ENCODE peak calls at places on chromosomes 12 and 14, in four cellular contexts. I, O, T and Z are unnamed samples.

GRCh38 chr12:12240671-12241345 is 26.0 kb downstream of the LRP6 start:
- DNase-seq in I (no peak), O (peak; percentile 66), T (no peak), Z (peak; percentile 22)

GRCh38 chr12:122449317-122449716 is 26.8 kb upstream of the CLIP1 start:
- DNase-seq in I (peak; percentile 22), O (peak; percentile 95), T (no peak), Z (peak; percentile 38)

GRCh38 chr14:92666251-92666650 is 82.2 kb downstream of the LGMN start:
- DNase-seq in I (no peak), O (no peak), T (no peak), Z (no peak)

GRCh38 chr14:51780006-51780692 is 80.3 kb upstream of the GNG2 start:
- DNase-seq in I (peak; percentile 50), O (peak; percentile 59), T (peak; percentile 21), Z (peak; percentile 67)

GRCh38 chr12:132130690-132131089 is 13.4 kb downstream of the DDX51 start:
- DNase-seq in I (no peak), O (no peak), T (no peak), Z (no peak)

GRCh38 chr12:41462312-41462711 is 274.2 kb downstream of the PDZRN4 start:
- DNase-seq in I (no peak), O (no peak), T (no peak), Z (no peak)

GRCh38 chr14:75612157-75612556 is 33.7 kb downstream of the FLVCR2 start:
- DNase-seq in I (no peak), O (no peak), T (no peak), Z (no peak)

GRCh38 chr12:104956870-104957301 is 1.2 kb downstream of the SLC41A2 start:
- DNase-seq in I (no peak), O (peak; percentile 24), T (no peak), Z (no peak)

GRCh38 chr12:685388-685787 is 22.1 kb upstream of the NINJ2 start:
- DNase-seq in I (no peak), O (peak; percentile 28), T (peak; percentile 88), Z (peak; percentile 77)

GRCh38 chr14:56199976-56200577 is 81.9 kb downstream of the PELI2 start:
- DNase-seq in I (no peak), O (peak; percentile 35), T (peak; percentile 26), Z (no peak)

GRCh38 chr14:99758121-99758871 is 34.9 kb upstream of the EML1 start:
- DNase-seq in I (no peak), O (peak; percentile 96), T (no peak), Z (peak; percentile 84)

GRCh38 chr12:6915023-6915788 is 826 bp downstream of the ENO2 start:
- DNase-seq in I (peak; percentile 84), O (no peak), T (no peak), Z (no peak)

GRCh38 chr12:6697584-6698351 is 2.8 kb downstream of the PIANP start:
- DNase-seq in I (peak; percentile 64), O (peak; percentile 64), T (no peak), Z (peak; percentile 58)

GRCh38 chr14:99568567-99569560 is 35.1 kb downstream of the CCDC85C start:
- DNase-seq in I (peak; percentile 67), O (peak; percentile 63), T (no peak), Z (peak; percentile 25)

GRCh38 chr14:52010173-52010693 is 20.9 kb downstream of the RTRAF start:
- DNase-seq in I (no peak), O (no peak), T (no peak), Z (no peak)

GRCh38 chr14:22426711-22427110 is 162.3 kb downstream of the DAD1 start:
- DNase-seq in I (no peak), O (no peak), T (no peak), Z (no peak)

GRCh38 chr12:65886996-65887395 is 62.7 kb downstream of the HMGA2 start:
- DNase-seq in I (no peak), O (peak; percentile 48), T (no peak), Z (peak; percentile 51)

GRCh38 chr14:35303149-35303548 is 11.0 kb downstream of the PSMA6 start:
- DNase-seq in I (no peak), O (no peak), T (no peak), Z (no peak)

GRCh38 chr12:91154131-91154530 is 28.5 kb downstream of the DCN start:
- DNase-seq in I (no peak), O (no peak), T (no peak), Z (no peak)

GRCh38 chr14:49982522-49982951 is 89.7 kb downstream of the ARF6 start:
- DNase-seq in I (no peak), O (peak; percentile 96), T (no peak), Z (peak; percentile 87)

GRCh38 chr12:1799882-1800645 is 20.3 kb upstream of the LRTM2 start:
- DNase-seq in I (no peak), O (no peak), T (no peak), Z (no peak)

GRCh38 chr12:1171657-1172056 is 180.6 kb downstream of the ERC1 start:
- DNase-seq in I (peak; percentile 35), O (no peak), T (no peak), Z (peak; percentile 94)

GRCh38 chr12:1915082-1915968 is 3.1 kb downstream of the CACNA2D4 start:
- DNase-seq in I (peak; percentile 48), O (no peak), T (no peak), Z (no peak)

GRCh38 chr12:40117818-40118217 is 11.9 kb upstream of the SLC2A13 start:
- DNase-seq in I (no peak), O (no peak), T (peak; percentile 51), Z (no peak)

GRCh38 chr14:61140872-61141271 is 140.3 kb downstream of the TMEM30B start:
- DNase-seq in I (no peak), O (peak; percentile 96), T (no peak), Z (no peak)

GRCh38 chr12:90085491-90086274 is 377.0 kb upstream of the ATP2B1 start:
- DNase-seq in I (no peak), O (peak; percentile 82), T (no peak), Z (no peak)

GRCh38 chr12:67939611-67940010 is 49.6 kb upstream of the IFNG-AS1 start:
- DNase-seq in I (no peak), O (no peak), T (no peak), Z (no peak)

GRCh38 chr12:131783915-131784541 is 44.2 kb upstream of the MMP17 start:
- DNase-seq in I (peak; percentile 35), O (peak; percentile 86), T (peak; percentile 60), Z (no peak)

GRCh38 chr12:124188561-124189405 is 106.1 kb upstream of the RFLNA start:
- DNase-seq in I (no peak), O (no peak), T (no peak), Z (peak; percentile 41)

GRCh38 chr12:130162267-130162666 is at the start of gene FZD10:
- DNase-seq in I (no peak), O (no peak), T (no peak), Z (no peak)

GRCh38 chr12:130163461-130164215 is 1.4 kb downstream of the FZD10 start:
- DNase-seq in I (no peak), O (no peak), T (no peak), Z (no peak)

GRCh38 chr12:130161261-130162231 is 718 bp upstream of the FZD10 start:
- DNase-seq in I (no peak), O (no peak), T (no peak), Z (no peak)

GRCh38 chr12:130164216-130164542 is 1.9 kb downstream of the FZD10 start:
- DNase-seq in I (no peak), O (no peak), T (no peak), Z (no peak)

GRCh38 chr12:130162771-130163460 is 652 bp downstream of the FZD10 start:
- DNase-seq in I (no peak), O (no peak), T (no peak), Z (no peak)
- H3K4me2 ChIP-seq in I (no peak overlapping the region), O (no peak overlapping the region), T (no peak overlapping the region), Z (no peak overlapping the region)

GRCh38 chr12:115811929-115812328 is 465.6 kb downstream of the MED13L start:
- DNase-seq in I (no peak), O (no peak), T (no peak), Z (no peak)
- TF ChIP-seq FOS in I (no peak), O (no peak), T (no peak), Z (no peak)

DNA sequence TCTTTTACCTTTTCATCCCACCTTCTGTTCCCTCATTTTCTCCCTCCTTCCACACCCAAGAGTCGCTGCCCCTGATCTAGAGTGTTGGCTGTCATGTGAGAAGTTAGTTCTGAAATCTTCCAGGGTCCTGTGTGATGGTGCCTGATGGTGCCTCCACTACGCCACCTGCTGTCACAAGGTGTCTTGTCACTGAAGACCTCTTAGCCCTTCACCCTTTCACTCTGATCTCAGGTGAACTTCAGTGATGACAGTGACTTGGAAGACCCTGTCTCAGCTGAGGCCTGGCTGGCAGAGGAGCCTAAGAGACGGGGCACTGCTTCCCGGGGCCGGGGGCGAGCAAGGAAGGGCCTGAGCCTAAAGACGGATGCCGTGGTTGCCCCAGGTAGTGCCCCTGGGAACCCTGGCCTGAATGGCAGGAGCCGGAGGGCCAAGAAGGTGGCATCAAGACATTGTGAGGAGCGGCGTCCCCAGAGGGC is 7.6 kb upstream of the PFDN5 start:
- DNase-seq in I (peak; percentile 77), O (peak; percentile 61), T (peak; percentile 17), Z (peak; percentile 66)
- TF ChIP-seq POLR2A in I (no peak), O (no peak), T (no peak), Z (no peak)

GRCh38 chr12:46451276-46452021 is 78.9 kb upstream of the SLC38A2 start:
- DNase-seq in I (no peak), O (no peak), T (no peak), Z (no peak)
- H3K4me2 ChIP-seq in I (no peak overlapping the region), O (no peak overlapping the region), T (no peak overlapping the region), Z (peak overlapping the region; percentile 21)

GRCh38 chr14:89576960-89577359 is 159.9 kb upstream of the FOXN3 start:
- DNase-seq in I (peak; percentile 5), O (peak; percentile 5), T (no peak), Z (no peak)
- TF ChIP-seq FOS in I (no peak), O (no peak), T (no peak), Z (no peak)

DNA sequence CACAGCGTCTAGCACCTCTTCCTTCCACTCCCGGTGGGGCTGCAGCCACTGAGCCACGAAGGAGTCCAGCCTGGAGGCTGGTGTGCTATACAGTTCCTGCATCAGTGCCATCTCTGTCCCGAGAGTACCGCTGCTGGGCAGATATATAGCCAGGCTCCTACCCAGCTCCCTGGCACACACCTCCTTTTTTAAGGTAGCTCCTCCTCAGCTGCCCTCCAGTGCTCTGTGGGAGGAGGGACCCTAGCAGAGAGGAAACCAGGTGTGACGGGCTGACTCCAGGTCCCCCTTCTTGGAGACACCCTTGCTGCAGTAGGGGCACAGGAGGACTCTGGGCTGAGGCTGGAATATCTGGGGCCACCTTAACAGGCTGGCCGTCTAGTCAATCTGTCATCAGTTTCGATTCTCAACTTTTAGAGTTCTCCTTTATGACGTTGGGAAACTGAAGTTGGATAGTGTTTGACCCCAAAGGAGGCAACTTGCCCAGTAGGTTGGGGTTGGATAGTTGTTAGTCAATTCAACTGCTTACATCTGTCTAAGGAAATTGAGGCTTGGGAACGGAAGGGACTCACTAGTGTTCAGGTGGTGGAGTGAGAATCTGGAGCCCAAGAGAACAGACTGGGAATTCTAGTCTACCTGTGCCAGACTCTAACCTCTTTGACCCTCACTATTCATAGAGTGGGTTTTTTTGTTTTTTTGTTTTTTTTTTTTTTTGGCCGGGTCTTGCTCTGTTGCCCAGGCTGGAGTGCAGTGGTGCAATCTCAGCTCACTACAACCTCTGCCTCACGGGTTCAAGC is at the start of gene OASL:
- DNase-seq in I (no peak), O (no peak), T (peak; percentile 63), Z (peak; percentile 20)
- TF ChIP-seq POLR2A in I (no peak), O (no peak), T (peak; percentile 90), Z (no peak)